ENCODE peak calls at places on chromosomes 4 and X, in four cellular contexts. S, Z, Q and E are unnamed samples.

GRCh38 chr4:11623726-11624037 is 195.0 kb upstream of the HS3ST1 start:
- DNase-seq in Q (peak), Z (peak), S (no peak), E (no peak)

GRCh38 chr4:106314960-106315359 is 1.0 kb downstream of the TBCK start:
- DNase-seq in Z (no peak), Q (no peak), S (no peak), E (no peak)

GRCh38 chrX:46713672-46714487 is 45.0 kb downstream of the SLC9A7 start:
- DNase-seq in S (no peak), Z (no peak), Q (no peak), E (no peak)

GRCh38 chr4:8428288-8429097 is 12.0 kb downstream of the ACOX3 start:
- DNase-seq in S (peak), Z (peak), Q (peak), E (peak)

GRCh38 chrX:13305091-13305490 is 14.8 kb downstream of the ATXN3L start:
- DNase-seq in Q (no peak), Z (no peak), S (no peak), E (no peak)

GRCh38 chrX:134544614-134545255 is 84.8 kb downstream of the HPRT1 start:
- DNase-seq in Q (peak), Z (peak), S (peak), E (no peak)

GRCh38 chrX:106917830-106918500 is 2.2 kb upstream of the CLDN2 start:
- DNase-seq in Q (no peak), S (no peak), Z (no peak), E (no peak)

GRCh38 chrX:56764153-56764974 is 35.3 kb downstream of the NBDY start:
- DNase-seq in Z (peak), S (peak), Q (peak), E (peak)

GRCh38 chr4:6055436-6055835 is 37.2 kb upstream of the C4orf50 start:
- DNase-seq in S (no peak), Q (no peak), Z (no peak), E (no peak)

GRCh38 chrX:38277136-38277535 is 50.2 kb downstream of the RPGR start:
- DNase-seq in Z (no peak), Q (no peak), S (no peak), E (no peak)

GRCh38 chr4:73251384-73251783 is 7.2 kb downstream of the ANKRD17 start:
- DNase-seq in Q (no peak), S (no peak), Z (no peak), E (no peak)

GRCh38 chr4:154569584-154569983 is 6.8 kb downstream of the FGB start:
- DNase-seq in Q (no peak), S (no peak), Z (no peak), E (no peak)

GRCh38 chr4:179040259-179040658 is 1598.0 kb upstream of the AGA start:
- DNase-seq in Q (no peak), S (no peak), Z (no peak), E (no peak)

GRCh38 chrX:50698944-50699343 is 115.0 kb downstream of the SHROOM4 start:
- DNase-seq in S (no peak), Z (no peak), Q (no peak), E (no peak)

GRCh38 chr4:16909245-16909644 is 10.8 kb upstream of the LDB2 start:
- DNase-seq in S (no peak), Q (no peak), Z (no peak), E (no peak)

GRCh38 chr4:16912896-16913295 is 14.5 kb upstream of the LDB2 start:
- DNase-seq in Q (no peak), S (no peak), Z (no peak), E (no peak)

GRCh38 chr4:16916719-16917337 is 18.4 kb upstream of the LDB2 start:
- DNase-seq in Z (peak), Q (peak), S (peak), E (no peak)

GRCh38 chr4:16915956-16916355 is 17.5 kb upstream of the LDB2 start:
- DNase-seq in Z (no peak), Q (no peak), S (no peak), E (no peak)

DNA sequence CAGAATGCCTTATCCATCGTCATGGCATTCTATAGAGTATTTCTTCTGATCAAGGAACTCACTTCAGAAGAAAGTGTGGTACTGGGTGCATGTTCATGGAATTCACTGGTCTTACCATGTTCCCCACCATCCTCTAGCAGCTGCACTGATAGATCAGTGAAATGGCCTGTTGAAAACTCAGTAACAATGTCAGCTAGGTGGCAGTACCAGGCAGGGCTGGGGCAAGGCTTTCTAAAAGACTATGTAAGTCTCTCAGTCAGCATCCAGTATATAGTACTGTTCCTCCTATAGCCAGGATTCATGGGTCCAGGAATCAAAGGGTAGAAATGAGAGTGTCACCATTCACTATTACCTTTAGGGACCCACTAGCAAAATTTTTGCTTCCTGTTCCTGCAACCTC is 15.8 kb upstream of the LDB2 start:
- DNase-seq in Q (no peak), S (no peak), Z (no peak), E (no peak)
- TF ChIP-seq CTCF in Q (peak), S (no peak), Z (no peak), E (peak)

GRCh38 chr4:67545996-67546356 is 673 bp upstream of the CENPC start:
- DNase-seq in S (no peak), Z (no peak), Q (no peak), E (no peak)

GRCh38 chr4:67545199-67545995 is at the start of gene CENPC:
- DNase-seq in S (peak), Z (peak), Q (peak), E (peak)

GRCh38 chr4:67546971-67547370 is 1.7 kb upstream of the CENPC start:
- DNase-seq in S (no peak), Q (no peak), Z (peak), E (no peak)

GRCh38 chr4:67550491-67551256 is 5.4 kb upstream of the CENPC start:
- DNase-seq in Z (no peak), S (no peak), Q (no peak), E (no peak)

GRCh38 chr4:67549123-67549522 is 3.8 kb upstream of the CENPC start:
- DNase-seq in S (no peak), Z (no peak), Q (no peak), E (no peak)
- TF ChIP-seq CTCF in S (no peak), Z (peak), Q (peak), E (peak)

GRCh38 chrX:150982786-150983525 is at the start of gene HMGB3:
- DNase-seq in S (peak), Q (peak), Z (peak), E (peak)
- TF ChIP-seq CTCF in S (no peak), Q (no peak), Z (no peak), E (no peak)

DNA sequence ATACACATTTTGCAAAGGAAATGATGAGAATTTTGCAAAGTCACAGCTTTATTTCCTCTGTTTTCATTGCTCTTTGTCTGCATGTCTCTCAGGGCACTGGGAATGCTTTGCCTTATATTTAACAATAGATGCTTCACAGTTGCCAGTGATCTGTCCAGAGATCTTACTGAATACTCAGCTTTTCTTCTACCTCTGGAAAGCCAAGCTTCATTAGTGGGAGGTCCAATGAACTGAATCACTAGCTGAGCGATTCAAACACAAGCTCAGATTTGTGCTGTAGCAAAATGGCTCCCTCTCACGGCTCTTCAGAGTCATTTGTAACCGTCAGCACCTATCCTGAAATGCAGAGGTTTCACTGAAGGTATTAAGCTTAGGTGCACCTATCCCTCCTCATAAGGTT is 138.9 kb downstream of the DCLK2 start:
- DNase-seq in Z (peak), Q (no peak), S (no peak), E (no peak)
- TF ChIP-seq CTCF in Z (peak), Q (no peak), S (no peak), E (peak)

DNA sequence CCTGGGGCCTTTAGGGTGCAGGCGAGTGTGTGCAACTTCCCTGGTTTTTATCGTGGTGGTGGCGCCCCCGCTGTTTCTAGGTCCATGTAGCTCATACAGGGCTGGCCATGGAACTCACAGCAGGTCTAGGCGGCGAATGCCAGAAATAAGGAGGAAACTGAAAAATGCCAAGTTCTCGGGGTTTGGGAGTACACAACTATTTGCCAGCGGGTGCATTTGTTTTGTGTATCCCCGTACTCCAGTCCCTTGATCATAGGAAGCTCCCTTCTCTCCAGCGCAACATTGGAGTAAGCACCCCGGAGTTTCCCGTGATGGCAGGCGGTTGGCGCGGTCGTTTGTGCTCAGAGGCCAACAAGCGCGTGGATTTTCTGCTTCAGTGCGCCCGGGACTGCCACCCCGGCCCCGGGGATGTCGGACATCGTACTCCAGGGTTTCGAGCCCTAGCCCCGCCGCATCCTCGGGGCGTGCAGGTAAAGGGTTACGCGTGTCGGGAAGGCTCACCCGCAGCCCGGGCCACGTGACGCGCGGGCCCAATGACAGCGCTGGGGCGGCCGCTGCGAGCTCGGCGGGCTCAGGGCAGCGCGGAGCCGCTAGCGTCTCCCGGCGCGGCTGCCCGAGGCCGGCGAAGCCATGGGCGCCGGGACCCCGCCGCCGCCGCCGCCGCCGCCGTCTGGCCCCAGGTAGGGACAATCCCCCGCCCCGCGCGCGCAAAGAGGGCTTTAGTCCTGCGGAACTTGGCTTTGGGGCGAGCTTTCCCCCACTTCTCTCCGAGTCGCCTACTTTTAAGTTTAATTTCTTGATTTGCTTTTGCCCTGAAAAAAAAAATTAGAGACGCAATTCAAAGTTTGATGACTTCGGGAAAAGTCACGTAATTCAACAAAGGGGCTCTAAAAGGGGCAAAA is 209.1 kb downstream of the NWD2 start:
- DNase-seq in Q (peak), Z (peak), S (peak), E (no peak)
- TF ChIP-seq CTCF in Q (no peak), Z (no peak), S (no peak), E (no peak)

GRCh38 chr4:129218897-129219296 is 122.9 kb downstream of the C4orf33 start:
- DNase-seq in Q (no peak), S (no peak), Z (no peak), E (no peak)

GRCh38 chr4:129223955-129224354 is 128.0 kb downstream of the C4orf33 start:
- DNase-seq in Q (no peak), Z (no peak), S (no peak), E (no peak)

GRCh38 chr4:129218355-129218754 is 122.4 kb downstream of the C4orf33 start:
- DNase-seq in Z (peak), S (no peak), Q (peak), E (no peak)

DNA sequence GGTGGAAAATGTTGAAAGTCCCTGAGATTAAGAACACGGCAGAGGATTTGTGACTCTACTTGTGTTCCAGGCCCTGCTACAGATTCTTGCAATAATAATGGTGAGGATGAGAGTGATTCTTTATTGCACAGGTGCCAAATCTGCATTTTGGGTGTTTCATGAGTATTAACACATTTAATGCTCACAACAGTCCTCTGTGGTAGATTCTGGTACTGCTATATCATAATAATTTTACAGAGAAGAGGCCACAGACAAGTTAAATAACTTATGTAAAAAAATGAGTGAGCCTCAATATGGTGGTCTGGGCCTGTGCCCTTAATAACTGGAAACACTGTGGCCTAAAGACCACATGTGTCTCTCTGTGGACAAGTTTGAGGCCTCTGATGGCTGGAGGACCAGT is 124.3 kb downstream of the C4orf33 start:
- DNase-seq in Z (no peak), S (no peak), Q (no peak), E (no peak)
- TF ChIP-seq CTCF in Z (no peak), S (no peak), Q (no peak), E (no peak)

GRCh38 chrX:144219035-144219434 is 335.2 kb downstream of the UBE2NL start:
- DNase-seq in Q (no peak), S (peak), Z (peak), E (no peak)
- TF ChIP-seq CTCF in Q (no peak), S (no peak), Z (peak), E (no peak)

DNA sequence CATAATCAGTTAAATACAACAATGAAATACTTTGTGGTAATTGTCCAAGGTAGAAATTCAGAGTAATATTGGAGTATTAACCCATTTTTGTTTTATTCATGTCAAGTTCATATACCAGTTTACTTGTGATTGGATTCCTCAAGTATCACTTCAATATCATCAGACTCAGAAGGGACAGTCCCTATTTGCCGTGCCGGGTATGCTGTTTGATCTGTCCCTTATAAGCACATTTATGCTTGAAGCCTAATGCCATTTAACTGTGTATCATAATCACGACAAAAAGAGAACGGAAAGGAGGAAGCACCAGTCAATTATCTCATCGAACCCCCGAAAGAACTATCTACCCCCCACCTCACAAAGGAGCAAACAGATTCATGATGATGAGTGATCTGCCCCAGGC is 171.0 kb upstream of the TBL1X start:
- DNase-seq in Z (no peak), Q (no peak), S (no peak), E (no peak)
- TF ChIP-seq CTCF in Z (no peak), Q (no peak), S (no peak), E (no peak)

GRCh38 chr4:158268553-158268952 is 58.3 kb downstream of the TMEM144 start:
- DNase-seq in S (no peak), Q (no peak), Z (no peak), E (no peak)
- TF ChIP-seq CTCF in S (no peak), Q (no peak), Z (no peak), E (no peak)

GRCh38 chr4:127781303-127782024 is 658 bp upstream of the HSPA4L start:
- DNase-seq in Z (peak), Q (peak), S (peak), E (no peak)
- TF ChIP-seq CTCF in Z (no peak), Q (no peak), S (no peak), E (no peak)